ENCODE peak calls at places on chromosomes 6 and 20, in nine cellular contexts. I, Q, C, H, Y, D, M, N and F are unnamed samples. For H3K9me3, the result is how much of the 10 kb centered on the place peaks cover.

GRCh38 chr20:24779886-24780285 is 169.2 kb upstream of the CST7 start:
- DNase-seq in Q (no peak), C (no peak), Y (no peak), D (no peak), M (no peak), N (no peak), H (no peak), I (no peak), F (no peak)

GRCh38 chr6:35294308-35294945 is 3.2 kb upstream of the DEF6 start:
- DNase-seq in D (peak), Y (no peak), H (peak), Q (peak), I (peak), C (peak), N (no peak), M (peak), F (no peak)

GRCh38 chr20:23050847-23051627 is 1.6 kb upstream of the THBD start:
- DNase-seq in C (peak), N (peak), Y (peak), D (peak), I (no peak), Q (no peak), M (no peak), H (peak), F (no peak)

GRCh38 chr6:79040083-79040482 is 38.0 kb downstream of the PHIP start:
- DNase-seq in Q (no peak), C (no peak), N (no peak), I (no peak), H (no peak), M (peak), Y (no peak), D (no peak), F (no peak)

GRCh38 chr20:64091762-64092161 is 7.6 kb upstream of the LKAAEAR1 start:
- DNase-seq in M (no peak), N (no peak), D (no peak), H (peak), C (no peak), Q (no peak), Y (no peak), I (no peak), F (no peak)

GRCh38 chr6:112180095-112180820 is 74.1 kb downstream of the LAMA4 start:
- DNase-seq in M (peak), Q (no peak), H (peak), N (no peak), D (peak), I (peak), C (no peak), Y (no peak), F (peak)

GRCh38 chr20:36744764-36745191 is 1.1 kb downstream of the NDRG3 start:
- DNase-seq in H (peak), D (no peak), Y (peak), N (peak), I (no peak), Q (no peak), C (peak), M (no peak), F (no peak)

GRCh38 chr20:25514747-25515340 is 70.5 kb downstream of the NINL start:
- DNase-seq in M (no peak), D (no peak), Y (no peak), C (no peak), N (no peak), H (no peak), I (peak), Q (no peak), F (no peak)

GRCh38 chr20:37749620-37750403 is 56.0 kb downstream of the CTNNBL1 start:
- DNase-seq in N (no peak), H (no peak), M (no peak), Q (no peak), D (no peak), C (no peak), Y (no peak), I (peak), F (no peak)

GRCh38 chr6:37131104-37131959 is 38.6 kb upstream of the PIM1 start:
- DNase-seq in N (peak), Q (no peak), M (no peak), H (no peak), C (peak), I (no peak), Y (peak), D (no peak), F (no peak)

GRCh38 chr6:105677671-105678475 is 275.0 kb upstream of the PREP start:
- DNase-seq in N (no peak), D (no peak), M (no peak), H (no peak), C (no peak), Q (no peak), I (no peak), Y (no peak), F (no peak)

GRCh38 chr20:62688855-62689460 is 19.7 kb upstream of the NTSR1 start:
- DNase-seq in D (no peak), Y (no peak), C (no peak), H (no peak), N (no peak), M (no peak), I (no peak), Q (no peak), F (no peak)

GRCh38 chr6:16872543-16873230 is 111.4 kb upstream of the ATXN1 start:
- DNase-seq in Y (no peak), M (no peak), C (no peak), D (no peak), I (no peak), H (no peak), N (no peak), Q (no peak), F (no peak)

DNA sequence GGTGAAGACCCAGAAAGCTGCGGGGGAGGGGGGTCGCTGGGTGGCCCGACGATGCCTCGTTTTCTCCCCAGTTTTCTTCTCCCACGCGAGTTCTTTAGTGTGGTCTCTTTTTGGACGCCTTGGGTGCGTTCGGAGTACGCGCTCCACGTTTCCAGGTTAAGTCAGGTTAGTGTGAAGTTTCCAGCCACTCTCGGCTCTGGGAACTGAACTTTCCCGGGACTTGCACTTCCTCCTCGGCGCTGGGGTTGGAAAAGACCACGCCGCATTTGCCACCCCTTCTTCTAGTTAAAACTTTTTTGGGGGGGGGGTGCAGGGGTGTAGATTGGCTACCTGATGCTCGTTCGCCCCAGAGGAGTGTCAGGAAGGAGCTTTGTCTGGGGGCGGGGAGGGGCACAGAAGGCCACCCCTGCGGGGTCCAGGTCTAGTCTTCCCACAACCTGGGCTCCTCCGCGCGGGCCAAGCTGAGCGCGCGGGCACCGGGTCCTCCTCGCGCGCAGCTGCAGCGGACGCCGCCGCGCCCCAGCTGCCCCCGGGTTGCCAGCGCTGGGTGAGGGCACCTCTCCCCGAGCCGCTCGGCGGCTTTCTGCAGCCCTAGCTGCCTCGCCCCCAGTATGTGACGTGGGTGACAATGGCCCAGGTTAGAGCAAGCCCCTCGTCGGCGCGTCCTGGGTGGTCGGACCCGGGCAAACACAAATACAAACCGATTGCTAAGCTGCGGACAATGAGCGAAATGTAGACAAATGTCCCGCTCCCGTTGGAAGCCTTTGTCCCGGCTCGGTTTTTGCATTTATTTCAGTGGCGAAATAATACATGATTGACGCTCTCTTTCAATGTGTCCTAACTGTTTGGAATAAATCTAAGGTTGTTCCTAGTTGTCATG is 1.7 kb upstream of the NKX2-2 start:
- DNase-seq in I (no peak), N (no peak), D (no peak), Q (no peak), M (no peak), Y (no peak), H (no peak), C (no peak), F (no peak)
- H3K9me3 ChIP-seq in I (under half), N (under half), D (under half), Q (under half), M (under half), Y (under half), H (under half), C (under half), F (under half)

GRCh38 chr6:30873137-30873640 is 11.1 kb upstream of the DDR1 start:
- DNase-seq in C (no peak), M (no peak), I (no peak), Q (no peak), N (no peak), Y (no peak), H (peak), D (no peak), F (no peak)
- H3K9me3 ChIP-seq in C (under half), M (under half), I (under half), Q (under half), N (under half), Y (under half), H (under half), D (under half), F (under half)

GRCh38 chr6:74187811-74188210 is 491.8 kb downstream of the CD109 start:
- DNase-seq in D (no peak), Q (no peak), Y (no peak), H (no peak), I (no peak), M (no peak), N (no peak), C (no peak), F (no peak)
- H3K9me3 ChIP-seq in D (under half), Q (under half), Y (under half), H (under half), I (under half), M (under half), N (under half), C (under half), F (under half)

GRCh38 chr6:168344338-168344737 is 24.8 kb upstream of the DACT2 start:
- DNase-seq in D (no peak), M (no peak), C (no peak), H (no peak), Y (no peak), I (no peak), Q (no peak), N (no peak), F (no peak)
- H3K9me3 ChIP-seq in D (under half), M (under half), C (under half), H (under half), Y (under half), I (under half), Q (under half), N (under half), F (under half)